ENCODE peak calls at places on chromosome 19, in six cellular contexts. K, J, A, I, O and E are unnamed samples.

GRCh38 chr19:12864721-12865715 is 16.2 kb downstream of the DNASE2 start:
- DNase-seq in I (no peak), K (no peak), J (no peak), O (no peak), A (no peak), E (no peak)

GRCh38 chr19:8392017-8392591 is 1.9 kb downstream of the RAB11B start:
- DNase-seq in I (peak), J (no peak), K (no peak), O (no peak), A (no peak), E (no peak)

GRCh38 chr19:5880604-5881078 is 10.3 kb upstream of the FUT5 start:
- DNase-seq in O (peak), A (peak), J (peak), I (peak), K (peak), E (no peak)

GRCh38 chr19:2774953-2775555 is 8.0 kb downstream of the SGTA start:
- DNase-seq in I (peak), A (no peak), J (no peak), O (no peak), K (no peak), E (no peak)

GRCh38 chr19:28633223-28634030 is 579.5 kb downstream of the UQCRFS1 start:
- DNase-seq in A (peak), K (peak), J (peak), O (peak), I (no peak), E (peak)

GRCh38 chr19:4089400-4089908 is 22.8 kb upstream of the ZBTB7A start:
- DNase-seq in I (no peak), A (no peak), O (no peak), K (no peak), J (peak), E (no peak)

GRCh38 chr19:35344511-35345031 is 3.1 kb upstream of the FFAR1 start:
- DNase-seq in J (no peak), I (no peak), K (no peak), A (no peak), O (no peak), E (no peak)

GRCh38 chr19:888615-889385 is 4.2 kb downstream of the MED16 start:
- DNase-seq in A (no peak), O (no peak), I (no peak), K (no peak), J (no peak), E (peak)

GRCh38 chr19:44874317-44874716 is 16.7 kb upstream of the TOMM40 start:
- DNase-seq in O (no peak), I (no peak), A (no peak), K (no peak), J (no peak), E (no peak)

GRCh38 chr19:862529-863304 is 3.3 kb downstream of the CFD start:
- DNase-seq in I (peak), K (peak), O (no peak), A (peak), J (peak), E (peak)

GRCh38 chr19:42284641-42285341 is 15.7 kb downstream of the CIC start:
- DNase-seq in J (no peak), I (no peak), A (no peak), O (no peak), K (no peak), E (peak)

GRCh38 chr19:1566392-1567115 is 1.6 kb downstream of the MEX3D start:
- DNase-seq in A (peak), I (peak), K (peak), O (peak), J (peak), E (no peak)

GRCh38 chr19:37654525-37654832 is 786 bp downstream of the ZFP30 start:
- DNase-seq in J (no peak), I (peak), O (peak), A (peak), K (peak), E (no peak)

GRCh38 chr19:20664917-20665781 is 3.8 kb upstream of the ZNF626 start:
- DNase-seq in K (no peak), J (peak), O (peak), I (peak), A (no peak), E (no peak)

GRCh38 chr19:926595-927043 is 784 bp downstream of the ARID3A start:
- DNase-seq in J (peak), A (no peak), O (peak), K (peak), I (no peak), E (peak)

GRCh38 chr19:17775245-17775927 is 19.6 kb upstream of the B3GNT3 start:
- DNase-seq in J (peak), K (peak), I (peak), O (peak), A (peak), E (no peak)

GRCh38 chr19:36771275-36772231 is 1.1 kb downstream of the ZNF850 start:
- DNase-seq in A (peak), I (peak), J (peak), O (peak), K (peak), E (peak)

GRCh38 chr19:51098366-51099069 is 9.7 kb downstream of the CTU1 start:
- DNase-seq in A (no peak), J (no peak), O (no peak), I (no peak), K (no peak), E (no peak)

GRCh38 chr19:33435706-33436359 is 62.3 kb downstream of the CEBPG start:
- DNase-seq in K (no peak), J (no peak), O (no peak), I (no peak), A (no peak), E (no peak)

GRCh38 chr19:47719047-47719885 is 6.0 kb downstream of the EHD2 start:
- DNase-seq in J (peak), I (peak), A (peak), O (peak), K (peak), E (no peak)

GRCh38 chr19:47716270-47716937 is 3.2 kb downstream of the EHD2 start:
- DNase-seq in J (no peak), K (no peak), A (no peak), I (no peak), O (no peak), E (no peak)

GRCh38 chr19:47713046-47714021 is at the start of gene EHD2:
- DNase-seq in J (peak), A (peak), I (peak), K (peak), O (peak), E (no peak)

GRCh38 chr19:47711652-47712239 is 1.5 kb upstream of the EHD2 start:
- DNase-seq in K (no peak), O (no peak), J (no peak), A (no peak), I (no peak), E (no peak)

DNA sequence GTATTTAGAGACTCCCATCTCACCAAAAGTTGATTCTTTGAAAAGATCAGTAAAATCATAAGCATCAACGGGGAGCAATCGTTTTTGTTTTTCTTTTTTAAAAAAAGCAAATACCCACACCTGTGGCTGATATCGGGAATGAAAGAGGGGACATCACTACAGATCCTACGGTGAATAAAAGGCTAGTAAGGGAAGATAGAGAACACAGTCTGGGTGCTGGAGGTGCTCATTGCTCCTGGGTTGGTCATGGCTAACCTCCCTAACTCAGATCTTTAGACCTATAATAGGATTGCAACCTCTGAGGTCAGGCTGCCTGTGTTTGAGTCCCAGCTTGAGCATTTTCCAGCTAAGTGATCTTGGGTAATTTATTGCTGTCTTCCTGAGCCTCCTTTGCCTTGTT is 1.1 kb downstream of the EHD2 start:
- DNase-seq in I (peak), K (no peak), J (no peak), A (no peak), O (no peak), E (no peak)
- H3K4me3 ChIP-seq in I (peak), K (peak), J (peak), A (peak), O (peak), E (no peak)

GRCh38 chr19:29946645-29947044 is 4.6 kb downstream of the URI1 start:
- DNase-seq in O (no peak), K (no peak), J (no peak), A (no peak), I (no peak), E (no peak)

GRCh38 chr19:29943615-29944014 is 1.6 kb downstream of the URI1 start:
- DNase-seq in K (no peak), A (no peak), O (peak), J (no peak), I (no peak), E (no peak)

GRCh38 chr19:29944415-29945012 is 2.5 kb downstream of the URI1 start:
- DNase-seq in A (no peak), I (no peak), O (no peak), J (no peak), K (no peak), E (peak)

GRCh38 chr19:29945433-29945832 is 3.4 kb downstream of the URI1 start:
- DNase-seq in O (peak), J (no peak), I (peak), A (peak), K (no peak), E (no peak)

DNA sequence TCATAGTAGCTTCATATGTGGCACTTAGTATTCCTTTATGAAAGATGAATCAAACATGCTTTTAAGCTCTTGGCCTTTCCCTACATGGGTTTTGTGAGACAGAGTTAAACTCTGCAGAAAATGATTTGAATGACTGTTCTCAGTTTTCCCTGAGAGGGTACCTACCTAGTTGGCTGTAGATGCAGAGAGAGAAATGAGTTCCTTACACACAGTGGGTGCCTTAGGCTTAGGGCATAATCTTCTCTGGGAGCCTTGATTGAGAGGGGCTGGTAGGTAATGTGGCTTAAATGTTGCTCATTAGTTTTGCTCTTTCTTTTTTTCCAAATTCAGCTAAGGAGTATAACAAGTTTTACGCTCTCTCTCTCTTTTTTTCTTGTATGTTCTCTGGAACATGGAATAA is 3.0 kb downstream of the URI1 start:
- DNase-seq in K (no peak), J (no peak), A (no peak), O (no peak), I (no peak), E (no peak)
- H3K4me3 ChIP-seq in K (no peak), J (no peak), A (no peak), O (peak), I (no peak), E (no peak)

DNA sequence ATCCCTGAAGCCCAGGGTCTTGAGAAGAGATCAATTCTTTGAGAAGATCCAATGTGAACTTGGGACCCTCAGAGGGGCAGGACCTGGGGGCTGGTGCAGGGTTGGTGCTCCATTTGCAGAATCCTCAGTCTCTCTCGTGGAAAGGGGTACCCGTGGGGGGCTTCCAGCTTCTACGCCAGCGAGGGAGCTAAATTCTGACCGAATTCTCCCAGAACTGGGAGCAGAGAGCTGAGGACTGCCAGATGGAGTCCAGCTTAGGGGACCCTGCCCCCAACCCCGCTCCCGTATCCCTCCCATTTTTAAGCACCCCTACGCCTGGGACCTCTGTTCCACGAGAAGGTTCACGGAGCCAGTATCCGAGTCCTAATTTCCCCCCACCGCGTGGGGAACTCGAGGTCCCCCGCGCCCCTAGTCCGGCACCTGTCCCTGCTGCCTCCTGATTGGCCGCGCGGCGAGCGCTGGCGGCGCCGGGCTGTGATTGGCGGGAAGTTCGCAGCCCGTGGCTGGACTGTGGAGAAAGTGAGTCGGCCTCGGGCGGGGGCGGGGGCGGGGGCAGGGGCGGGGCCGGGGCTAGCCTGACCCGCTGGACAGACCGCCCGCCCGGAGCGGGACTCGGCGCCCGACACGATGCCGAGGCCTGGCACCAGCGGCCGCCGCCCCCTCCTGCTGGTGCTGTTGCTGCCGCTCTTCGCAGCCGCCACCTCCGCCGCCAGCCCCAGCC is 4.4 kb upstream of the LTBP4 start:
- DNase-seq in O (peak), K (no peak), A (peak), I (peak), J (peak), E (no peak)
- H3K4me3 ChIP-seq in O (peak), K (peak), A (peak), I (peak), J (peak), E (no peak)

GRCh38 chr19:49145485-49146407 is 9.4 kb downstream of the HRC start:
- DNase-seq in J (peak), I (peak), K (peak), A (peak), O (peak), E (peak)
- H3K4me3 ChIP-seq in J (peak), I (peak), K (peak), A (peak), O (peak), E (no peak)

DNA sequence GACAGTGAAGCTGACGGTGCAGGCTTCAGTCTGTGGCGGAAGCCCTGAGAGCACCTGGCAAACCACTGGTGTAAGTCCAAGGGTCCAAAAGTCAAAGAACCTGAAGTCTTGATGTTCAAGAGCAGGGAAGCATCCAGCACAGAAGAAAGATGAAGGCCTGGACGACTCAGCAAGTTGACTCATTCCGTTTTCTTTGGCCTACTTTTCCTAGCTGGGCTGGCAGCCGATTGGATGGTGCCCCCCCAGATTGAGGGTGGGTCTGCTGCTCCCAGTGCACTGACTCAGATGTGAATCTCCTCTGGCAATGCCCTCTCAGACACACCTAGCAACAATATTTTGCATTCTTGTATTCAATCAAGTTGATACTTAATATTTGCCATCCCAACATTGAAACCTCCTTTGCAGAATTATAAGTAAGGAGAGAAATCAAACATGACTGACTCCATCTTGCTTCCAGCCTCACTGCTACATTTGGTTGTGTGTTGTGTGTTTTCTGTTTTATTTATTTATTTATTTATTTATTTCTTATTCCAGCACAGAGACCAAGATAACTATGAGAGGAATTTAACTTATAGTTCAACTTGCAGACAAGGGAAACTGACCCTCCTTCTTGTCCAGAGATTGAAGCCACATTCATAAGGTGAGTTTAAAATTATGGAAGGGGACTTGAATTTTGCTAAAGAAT is 32.8 kb downstream of the IGFL2 start:
- DNase-seq in J (no peak), K (peak), O (peak), I (no peak), A (peak), E (no peak)
- H3K4me3 ChIP-seq in J (no peak), K (no peak), O (no peak), I (no peak), A (no peak), E (no peak)